ENCODE peak calls at places on chromosomes 16 and 17, in four cellular contexts. H, V, Y and M are unnamed samples.
A peak's percentile ranks its signal among the peaks of the same experiment; 100 is the strongest.

GRCh38 chr16:3509470-3509928 is 8.7 kb downstream of the CLUAP1 start:
- DNase-seq in H (no peak), V (no peak), Y (no peak), M (no peak)

GRCh38 chr17:57987582-57988300 is at the start of gene VEZF1:
- DNase-seq in H (peak; percentile 90), V (peak; percentile 89), Y (peak; percentile 77), M (no peak)

GRCh38 chr17:15414502-15415348 is 52.7 kb downstream of the CDRT4 start:
- DNase-seq in H (peak; percentile 86), V (no peak), Y (peak; percentile 13), M (no peak)

GRCh38 chr16:79351927-79352326 is 248.6 kb downstream of the MAF start:
- DNase-seq in H (no peak), V (no peak), Y (no peak), M (no peak)

GRCh38 chr16:4695473-4696171 is 2.3 kb downstream of the NUDT16L1 start:
- DNase-seq in H (no peak), V (no peak), Y (no peak), M (no peak)

GRCh38 chr17:32452281-32452680 is 8.0 kb downstream of the PSMD11 start:
- DNase-seq in H (no peak), V (no peak), Y (no peak), M (no peak)

GRCh38 chr16:4090476-4090875 is 25.8 kb downstream of the ADCY9 start:
- DNase-seq in H (peak; percentile 75), V (peak; percentile 64), Y (no peak), M (no peak)

GRCh38 chr16:86044881-86045600 is 146.1 kb downstream of the IRF8 start:
- DNase-seq in H (no peak), V (no peak), Y (no peak), M (no peak)

GRCh38 chr16:72856797-72857196 is 191.1 kb downstream of the ZFHX3 start:
- DNase-seq in H (no peak), V (no peak), Y (no peak), M (no peak)

GRCh38 chr17:5846001-5846400 is 224.2 kb upstream of the WSCD1 start:
- DNase-seq in H (no peak), V (no peak), Y (no peak), M (no peak)

GRCh38 chr17:67474081-67474661 is 97.1 kb downstream of the PITPNC1 start:
- DNase-seq in H (no peak), V (no peak), Y (no peak), M (no peak)

GRCh38 chr17:8057691-8058114 is 18.8 kb downstream of the ALOX15B start:
- DNase-seq in H (no peak), V (no peak), Y (no peak), M (no peak)

GRCh38 chr16:30494709-30495108 is 22.2 kb downstream of the ITGAL start:
- DNase-seq in H (no peak), V (no peak), Y (no peak), M (no peak)

GRCh38 chr16:4612474-4612931 is 2.2 kb downstream of the UBALD1 start:
- DNase-seq in H (no peak), V (no peak), Y (no peak), M (no peak)

GRCh38 chr17:47663997-47664941 is 14.6 kb downstream of the KPNB1 start:
- DNase-seq in H (no peak), V (no peak), Y (peak; percentile 1), M (peak; percentile 35)

GRCh38 chr16:53844796-53845195 is 140.8 kb downstream of the FTO start:
- DNase-seq in H (no peak), V (no peak), Y (no peak), M (no peak)

GRCh38 chr16:1659071-1659470 is 19.0 kb upstream of the JPT2 start:
- DNase-seq in H (no peak), V (no peak), Y (no peak), M (no peak)

GRCh38 chr16:89721644-89722391 is 481 bp downstream of the ZNF276 start:
- DNase-seq in H (peak; percentile 85), V (peak; percentile 78), Y (no peak), M (no peak)

GRCh38 chr16:68715471-68715870 is 21.6 kb upstream of the CDH1 start:
- DNase-seq in H (no peak), V (no peak), Y (no peak), M (no peak)

GRCh38 chr16:49523435-49524159 is 150.0 kb downstream of the C16orf78 start:
- DNase-seq in H (no peak), V (no peak), Y (no peak), M (no peak)

GRCh38 chr16:82960923-82961322 is 334.2 kb downstream of the CDH13 start:
- DNase-seq in H (no peak), V (no peak), Y (no peak), M (no peak)

GRCh38 chr16:65875362-65876199 is 490.9 kb upstream of the CDH5 start:
- DNase-seq in H (no peak), V (no peak), Y (no peak), M (no peak)

GRCh38 chr17:6387442-6387841 is 47.5 kb downstream of the AIPL1 start:
- DNase-seq in H (no peak), V (no peak), Y (no peak), M (no peak)

GRCh38 chr17:58641937-58642336 is 49.9 kb downstream of the TEX14 start:
- DNase-seq in H (no peak), V (no peak), Y (no peak), M (no peak)

GRCh38 chr16:69926241-69926640 is 24.9 kb upstream of the CLEC18A start:
- DNase-seq in H (no peak), V (no peak), Y (no peak), M (no peak)

GRCh38 chr17:34435182-34435928 is 72.3 kb upstream of the CCL1 start:
- DNase-seq in H (no peak), V (no peak), Y (no peak), M (no peak)

GRCh38 chr17:66711936-66712335 is 123.0 kb upstream of the CACNG5 start:
- DNase-seq in H (no peak), V (no peak), Y (no peak), M (peak; percentile 28)

GRCh38 chr17:40319651-40320550 is 10.9 kb downstream of the RARA start:
- DNase-seq in H (no peak), V (peak; percentile 78), Y (no peak), M (no peak)

GRCh38 chr16:35207059-35207999 is 1747.9 kb downstream of the TP53TG3F start:
- DNase-seq in H (no peak), V (no peak), Y (no peak), M (no peak)

GRCh38 chr16:12017583-12017982 is 41.0 kb downstream of the SNX29 start:
- DNase-seq in H (no peak), V (no peak), Y (no peak), M (no peak)

GRCh38 chr16:1511662-1512061 is 18.5 kb downstream of the TELO2 start:
- DNase-seq in H (no peak), V (no peak), Y (no peak), M (no peak)

GRCh38 chr16:30354423-30355143 is 525 bp downstream of the CD2BP2 start:
- DNase-seq in H (peak; percentile 36), V (peak; percentile 44), Y (no peak), M (no peak)

GRCh38 chr16:21618261-21618660 is 18.9 kb downstream of the METTL9 start:
- DNase-seq in H (no peak), V (no peak), Y (no peak), M (no peak)

GRCh38 chr16:84832488-84833141 is 12.8 kb downstream of the CRISPLD2 start:
- DNase-seq in H (peak; percentile 93), V (no peak), Y (no peak), M (no peak)

GRCh38 chr17:60390881-60391418 is 983 bp downstream of the USP32 start:
- DNase-seq in H (no peak), V (peak; percentile 57), Y (peak; percentile 25), M (no peak)

GRCh38 chr17:65228734-65229390 is 91.7 kb downstream of the RGS9 start:
- DNase-seq in H (no peak), V (no peak), Y (no peak), M (no peak)

GRCh38 chr16:89406277-89406888 is 84.0 kb downstream of the ANKRD11 start:
- DNase-seq in H (no peak), V (peak; percentile 78), Y (no peak), M (no peak)